ENCODE peak calls at places on chromosomes 13 and 19, in nine cellular contexts. One of them, this sample, is unnamed.

GRCh38 chr13:80161219-80161618 is 179.7 kb downstream of the SPRY2 start:
- DNase-seq in GM23338: no peak
- DNase-seq in choroid plexus epithelial cell: no peak
- DNase-seq in GM10248: no peak
- DNase-seq in neural progenitor cell: no peak
- DNase-seq in lung: no peak
- DNase-seq in fibroblast of lung: no peak
- DNase-seq in suprapubic skin: no peak
- DNase-seq in AG09319: no peak
- DNase-seq in this sample: no peak

GRCh38 chr19:45659096-45659729 is 8.8 kb upstream of the GIPR start:
- DNase-seq in GM23338: no peak
- DNase-seq in choroid plexus epithelial cell: no peak
- DNase-seq in GM10248: no peak
- DNase-seq in neural progenitor cell: no peak
- DNase-seq in lung: no peak
- DNase-seq in fibroblast of lung: no peak
- DNase-seq in suprapubic skin: no peak
- DNase-seq in AG09319: no peak
- DNase-seq in this sample: no peak

GRCh38 chr19:52734340-52734892 is 428 bp downstream of the ZNF611 start:
- DNase-seq in GM23338: peak; percentile 39
- DNase-seq in choroid plexus epithelial cell: peak; percentile 10
- DNase-seq in GM10248: peak; percentile 36
- DNase-seq in neural progenitor cell: peak; percentile 59
- DNase-seq in lung: no peak
- DNase-seq in fibroblast of lung: peak; percentile 22
- DNase-seq in suprapubic skin: no peak
- DNase-seq in AG09319: no peak
- DNase-seq in this sample: peak; percentile 25

GRCh38 chr19:2035590-2035991 is 15.5 kb downstream of the MKNK2 start:
- DNase-seq in GM23338: peak; percentile 73
- DNase-seq in choroid plexus epithelial cell: no peak
- DNase-seq in GM10248: no peak
- DNase-seq in neural progenitor cell: peak; percentile 3
- DNase-seq in lung: no peak
- DNase-seq in fibroblast of lung: no peak
- DNase-seq in suprapubic skin: peak; percentile 75
- DNase-seq in AG09319: no peak
- DNase-seq in this sample: no peak

GRCh38 chr19:40530091-40530901 is 46.4 kb upstream of the SHKBP1 start:
- DNase-seq in GM23338: peak; percentile 83
- DNase-seq in choroid plexus epithelial cell: no peak
- DNase-seq in GM10248: peak; percentile 45
- DNase-seq in neural progenitor cell: peak; percentile 89
- DNase-seq in lung: no peak
- DNase-seq in fibroblast of lung: no peak
- DNase-seq in suprapubic skin: no peak
- DNase-seq in AG09319: no peak
- DNase-seq in this sample: no peak

GRCh38 chr19:55188620-55189019 is 8.5 kb upstream of the SYT5 start:
- DNase-seq in GM23338: no peak
- DNase-seq in choroid plexus epithelial cell: no peak
- DNase-seq in GM10248: peak; percentile 13
- DNase-seq in neural progenitor cell: no peak
- DNase-seq in lung: no peak
- DNase-seq in fibroblast of lung: no peak
- DNase-seq in suprapubic skin: no peak
- DNase-seq in AG09319: no peak
- DNase-seq in this sample: no peak

GRCh38 chr13:47628666-47629065 is 372.4 kb downstream of the SUCLA2 start:
- DNase-seq in GM23338: no peak
- DNase-seq in choroid plexus epithelial cell: no peak
- DNase-seq in GM10248: no peak
- DNase-seq in neural progenitor cell: no peak
- DNase-seq in lung: no peak
- DNase-seq in fibroblast of lung: peak; percentile 85
- DNase-seq in suprapubic skin: no peak
- DNase-seq in AG09319: no peak
- DNase-seq in this sample: no peak

GRCh38 chr13:22848539-22849052 is 332.2 kb upstream of the SGCG start:
- DNase-seq in GM23338: peak; percentile 91
- DNase-seq in choroid plexus epithelial cell: no peak
- DNase-seq in GM10248: no peak
- DNase-seq in neural progenitor cell: peak; percentile 71
- DNase-seq in lung: no peak
- DNase-seq in fibroblast of lung: no peak
- DNase-seq in suprapubic skin: no peak
- DNase-seq in AG09319: no peak
- DNase-seq in this sample: no peak

GRCh38 chr19:55614711-55615552 is 9.4 kb downstream of the ZNF784 start:
- DNase-seq in GM23338: peak; percentile 12
- DNase-seq in choroid plexus epithelial cell: no peak
- DNase-seq in GM10248: no peak
- DNase-seq in neural progenitor cell: no peak
- DNase-seq in lung: no peak
- DNase-seq in fibroblast of lung: no peak
- DNase-seq in suprapubic skin: no peak
- DNase-seq in AG09319: no peak
- DNase-seq in this sample: no peak

GRCh38 chr19:32599736-32600157 is 18.8 kb downstream of the PDCD5 start:
- DNase-seq in GM23338: peak; percentile 75
- DNase-seq in choroid plexus epithelial cell: peak; percentile 86
- DNase-seq in GM10248: peak; percentile 67
- DNase-seq in neural progenitor cell: peak; percentile 77
- DNase-seq in lung: no peak
- DNase-seq in fibroblast of lung: peak; percentile 58
- DNase-seq in suprapubic skin: no peak
- DNase-seq in AG09319: peak; percentile 15
- DNase-seq in this sample: no peak

GRCh38 chr19:32595491-32595890 is 14.5 kb downstream of the PDCD5 start:
- DNase-seq in GM23338: no peak
- DNase-seq in choroid plexus epithelial cell: no peak
- DNase-seq in GM10248: no peak
- DNase-seq in neural progenitor cell: no peak
- DNase-seq in lung: no peak
- DNase-seq in fibroblast of lung: no peak
- DNase-seq in suprapubic skin: no peak
- DNase-seq in AG09319: no peak
- DNase-seq in this sample: no peak

GRCh38 chr19:32599258-32599657 is 18.3 kb downstream of the PDCD5 start:
- DNase-seq in GM23338: no peak
- DNase-seq in choroid plexus epithelial cell: no peak
- DNase-seq in GM10248: no peak
- DNase-seq in neural progenitor cell: no peak
- DNase-seq in lung: no peak
- DNase-seq in fibroblast of lung: no peak
- DNase-seq in suprapubic skin: no peak
- DNase-seq in AG09319: no peak
- DNase-seq in this sample: no peak

GRCh38 chr19:32598022-32598421 is 17.0 kb downstream of the PDCD5 start:
- DNase-seq in GM23338: no peak
- DNase-seq in choroid plexus epithelial cell: no peak
- DNase-seq in GM10248: no peak
- DNase-seq in neural progenitor cell: no peak
- DNase-seq in lung: no peak
- DNase-seq in fibroblast of lung: no peak
- DNase-seq in suprapubic skin: no peak
- DNase-seq in AG09319: no peak
- DNase-seq in this sample: no peak

DNA sequence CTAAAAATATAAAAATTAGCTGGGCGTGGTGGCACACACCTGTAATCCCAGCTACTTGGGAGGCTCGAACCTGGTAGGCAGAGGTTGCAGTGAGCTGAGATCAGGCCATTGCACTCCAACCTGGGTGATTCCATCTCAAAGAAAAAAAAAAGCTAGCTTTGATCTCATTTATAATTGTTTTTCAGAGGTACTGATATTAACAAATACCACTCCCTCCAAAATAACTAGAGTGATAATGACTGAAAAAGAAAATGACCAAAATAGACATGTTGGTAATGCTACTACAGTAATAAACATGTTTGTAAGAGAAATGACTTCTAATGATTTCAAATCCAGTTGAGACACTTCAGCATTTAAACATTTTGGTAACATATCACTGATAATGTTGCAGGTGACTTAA is 13.0 kb downstream of the PDCD5 start:
- DNase-seq in GM23338: no peak
- DNase-seq in choroid plexus epithelial cell: no peak
- DNase-seq in GM10248: no peak
- DNase-seq in neural progenitor cell: no peak
- DNase-seq in lung: no peak
- DNase-seq in fibroblast of lung: no peak
- DNase-seq in suprapubic skin: no peak
- DNase-seq in AG09319: no peak
- DNase-seq in this sample: no peak
- TF ChIP-seq CTCF in GM23338: no peak
- TF ChIP-seq CTCF in choroid plexus epithelial cell: no peak
- TF ChIP-seq CTCF in GM10248: no peak
- TF ChIP-seq CTCF in neural progenitor cell: no peak
- TF ChIP-seq CTCF in lung: no peak
- TF ChIP-seq CTCF in fibroblast of lung: no peak
- TF ChIP-seq CTCF in suprapubic skin: no peak
- TF ChIP-seq CTCF in AG09319: no peak
- TF ChIP-seq CTCF in this sample: no peak

DNA sequence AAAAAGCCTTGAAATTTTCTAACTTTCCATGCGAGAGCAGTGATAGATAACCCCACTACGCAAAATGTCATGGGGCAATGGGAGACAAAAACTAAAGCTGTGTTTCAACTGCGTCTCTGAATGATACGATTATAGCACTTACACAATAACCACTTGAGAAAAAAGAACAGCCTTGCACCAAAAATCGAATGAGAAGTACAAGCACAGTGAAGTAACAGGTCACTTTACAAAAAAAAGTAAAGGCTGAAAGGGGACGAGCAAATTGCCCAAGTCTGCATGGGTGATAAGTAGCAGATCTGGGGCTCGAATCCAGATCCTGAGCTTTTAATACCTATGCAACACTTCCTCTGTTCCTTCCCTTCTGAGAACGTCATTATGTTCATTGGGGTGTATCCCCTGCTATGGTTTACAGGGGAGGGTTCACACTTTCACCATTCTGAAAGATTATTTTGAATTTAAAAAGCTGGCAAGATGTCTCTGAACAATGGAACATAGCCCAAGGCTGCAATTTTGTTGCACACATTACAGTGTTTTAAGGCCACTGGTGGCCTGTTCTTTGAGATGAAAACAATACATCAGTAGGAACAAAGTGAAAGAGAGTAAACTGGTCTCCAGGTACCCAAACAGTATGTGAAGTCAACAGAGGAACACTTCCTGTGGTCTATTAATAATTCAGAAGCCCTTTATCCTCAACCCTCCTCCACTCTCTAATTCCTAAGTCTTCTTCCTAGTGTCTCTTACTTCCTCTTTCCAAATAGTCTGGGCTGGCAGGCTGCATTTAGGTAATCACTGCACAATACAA is 3.1 kb downstream of the CPB2 start:
- DNase-seq in GM23338: no peak
- DNase-seq in choroid plexus epithelial cell: no peak
- DNase-seq in GM10248: no peak
- DNase-seq in neural progenitor cell: no peak
- DNase-seq in lung: no peak
- DNase-seq in fibroblast of lung: no peak
- DNase-seq in suprapubic skin: no peak
- DNase-seq in AG09319: no peak
- DNase-seq in this sample: no peak
- TF ChIP-seq CTCF in GM23338: no peak
- TF ChIP-seq CTCF in choroid plexus epithelial cell: no peak
- TF ChIP-seq CTCF in GM10248: no peak
- TF ChIP-seq CTCF in neural progenitor cell: no peak
- TF ChIP-seq CTCF in lung: no peak
- TF ChIP-seq CTCF in fibroblast of lung: no peak
- TF ChIP-seq CTCF in suprapubic skin: no peak
- TF ChIP-seq CTCF in AG09319: no peak
- TF ChIP-seq CTCF in this sample: no peak

GRCh38 chr13:112574476-112575294 is 13.3 kb downstream of the TUBGCP3 start:
- DNase-seq in GM23338: no peak
- DNase-seq in choroid plexus epithelial cell: peak; percentile 19
- DNase-seq in GM10248: no peak
- DNase-seq in neural progenitor cell: no peak
- DNase-seq in lung: no peak
- DNase-seq in fibroblast of lung: no peak
- DNase-seq in suprapubic skin: no peak
- DNase-seq in AG09319: no peak
- DNase-seq in this sample: no peak

GRCh38 chr13:112576768-112577167 is 11.2 kb downstream of the TUBGCP3 start:
- DNase-seq in GM23338: no peak
- DNase-seq in choroid plexus epithelial cell: no peak
- DNase-seq in GM10248: no peak
- DNase-seq in neural progenitor cell: no peak
- DNase-seq in lung: no peak
- DNase-seq in fibroblast of lung: no peak
- DNase-seq in suprapubic skin: no peak
- DNase-seq in AG09319: no peak
- DNase-seq in this sample: no peak

GRCh38 chr13:112575295-112575622 is 12.7 kb downstream of the TUBGCP3 start:
- DNase-seq in GM23338: no peak
- DNase-seq in choroid plexus epithelial cell: peak; percentile 16
- DNase-seq in GM10248: no peak
- DNase-seq in neural progenitor cell: no peak
- DNase-seq in lung: no peak
- DNase-seq in fibroblast of lung: no peak
- DNase-seq in suprapubic skin: no peak
- DNase-seq in AG09319: no peak
- DNase-seq in this sample: no peak

GRCh38 chr13:112576191-112576590 is 11.8 kb downstream of the TUBGCP3 start:
- DNase-seq in GM23338: no peak
- DNase-seq in choroid plexus epithelial cell: no peak
- DNase-seq in GM10248: no peak
- DNase-seq in neural progenitor cell: no peak
- DNase-seq in lung: no peak
- DNase-seq in fibroblast of lung: no peak
- DNase-seq in suprapubic skin: no peak
- DNase-seq in AG09319: no peak
- DNase-seq in this sample: no peak

DNA sequence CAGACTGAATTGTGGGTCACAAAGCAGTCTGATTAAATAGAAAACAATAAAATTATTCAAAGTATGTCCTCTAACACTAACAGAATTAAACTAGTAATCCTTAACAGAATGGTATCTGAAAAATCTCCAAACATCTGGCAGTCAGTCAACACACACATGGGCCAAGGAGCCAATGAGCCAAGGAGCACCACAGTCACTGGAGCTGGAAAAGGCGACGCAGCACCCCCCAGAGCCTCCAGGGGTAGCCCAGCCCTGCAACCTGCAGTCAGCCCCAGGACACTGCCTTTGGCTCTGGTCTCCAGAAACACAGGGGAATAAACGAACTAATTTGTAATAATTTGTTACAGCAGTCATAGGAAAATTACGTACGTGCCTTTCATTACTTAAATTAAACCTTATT is 12.3 kb downstream of the TUBGCP3 start:
- DNase-seq in GM23338: peak; percentile 70
- DNase-seq in choroid plexus epithelial cell: peak; percentile 35
- DNase-seq in GM10248: no peak
- DNase-seq in neural progenitor cell: no peak
- DNase-seq in lung: no peak
- DNase-seq in fibroblast of lung: peak; percentile 21
- DNase-seq in suprapubic skin: no peak
- DNase-seq in AG09319: peak; percentile 12
- DNase-seq in this sample: no peak
- TF ChIP-seq CTCF in GM23338: peak; percentile 27
- TF ChIP-seq CTCF in choroid plexus epithelial cell: no peak
- TF ChIP-seq CTCF in GM10248: no peak
- TF ChIP-seq CTCF in neural progenitor cell: peak; percentile 10
- TF ChIP-seq CTCF in lung: no peak
- TF ChIP-seq CTCF in fibroblast of lung: no peak
- TF ChIP-seq CTCF in suprapubic skin: no peak
- TF ChIP-seq CTCF in AG09319: peak; percentile 2
- TF ChIP-seq CTCF in this sample: no peak

GRCh38 chr13:92896842-92897241 is 329.8 kb upstream of the GPC6 start:
- DNase-seq in GM23338: peak; percentile 67
- DNase-seq in choroid plexus epithelial cell: peak; percentile 75
- DNase-seq in GM10248: no peak
- DNase-seq in neural progenitor cell: peak; percentile 57
- DNase-seq in lung: no peak
- DNase-seq in fibroblast of lung: peak; percentile 40
- DNase-seq in suprapubic skin: no peak
- DNase-seq in AG09319: no peak
- DNase-seq in this sample: no peak
- TF ChIP-seq CTCF in GM23338: peak; percentile 63
- TF ChIP-seq CTCF in choroid plexus epithelial cell: peak; percentile 46
- TF ChIP-seq CTCF in GM10248: no peak
- TF ChIP-seq CTCF in neural progenitor cell: peak; percentile 55
- TF ChIP-seq CTCF in lung: no peak
- TF ChIP-seq CTCF in fibroblast of lung: no peak
- TF ChIP-seq CTCF in suprapubic skin: no peak
- TF ChIP-seq CTCF in AG09319: no peak
- TF ChIP-seq CTCF in this sample: no peak